ENCODE peak calls at places on chromosomes 5 and 9, in ten cellular contexts. One of them, this sample, is unnamed.

GRCh38 chr5:57937025-57937424 is 454.4 kb upstream of the ACTBL2 start:
- DNase-seq in mesendoderm: no peak
- DNase-seq in stimulated activated CD4-positive, alpha-beta T cell treated with anti-CD3 and anti-CD28 coated beads, Interleukin-12 subunit alpha, Interleukin-12 subunit beta, amount 100 ng/mL, for 4 hours: no peak
- DNase-seq in central memory CD4-positive, alpha-beta T cell: no peak
- DNase-seq in HEK293T: no peak
- DNase-seq in HCT116: no peak
- DNase-seq in glomerular endothelial cell: no peak
- DNase-seq in HTR-8/SVneo: no peak
- DNase-seq in mucosa of descending colon: no peak
- DNase-seq in heart left ventricle: no peak
- DNase-seq in this sample: no peak

GRCh38 chr5:5456858-5457257 is 34.4 kb downstream of the ICE1 start:
- DNase-seq in mesendoderm: no peak
- DNase-seq in stimulated activated CD4-positive, alpha-beta T cell treated with anti-CD3 and anti-CD28 coated beads, Interleukin-12 subunit alpha, Interleukin-12 subunit beta, amount 100 ng/mL, for 4 hours: no peak
- DNase-seq in central memory CD4-positive, alpha-beta T cell: no peak
- DNase-seq in HEK293T: no peak
- DNase-seq in HCT116: no peak
- DNase-seq in glomerular endothelial cell: no peak
- DNase-seq in HTR-8/SVneo: no peak
- DNase-seq in mucosa of descending colon: no peak
- DNase-seq in heart left ventricle: no peak
- DNase-seq in this sample: no peak

GRCh38 chr9:40928803-40929487 is 199.5 kb downstream of the FOXD4L6 start:
- DNase-seq in mesendoderm: no peak
- DNase-seq in stimulated activated CD4-positive, alpha-beta T cell treated with anti-CD3 and anti-CD28 coated beads, Interleukin-12 subunit alpha, Interleukin-12 subunit beta, amount 100 ng/mL, for 4 hours: no peak
- DNase-seq in central memory CD4-positive, alpha-beta T cell: no peak
- DNase-seq in HEK293T: no peak
- DNase-seq in HCT116: no peak
- DNase-seq in glomerular endothelial cell: no peak
- DNase-seq in HTR-8/SVneo: no peak
- DNase-seq in mucosa of descending colon: no peak
- DNase-seq in heart left ventricle: no peak
- DNase-seq in this sample: no peak

GRCh38 chr5:56457887-56458451 is 224.8 kb upstream of the ANKRD55 start:
- DNase-seq in mesendoderm: no peak
- DNase-seq in stimulated activated CD4-positive, alpha-beta T cell treated with anti-CD3 and anti-CD28 coated beads, Interleukin-12 subunit alpha, Interleukin-12 subunit beta, amount 100 ng/mL, for 4 hours: no peak
- DNase-seq in central memory CD4-positive, alpha-beta T cell: no peak
- DNase-seq in HEK293T: no peak
- DNase-seq in HCT116: no peak
- DNase-seq in glomerular endothelial cell: no peak
- DNase-seq in HTR-8/SVneo: no peak
- DNase-seq in mucosa of descending colon: no peak
- DNase-seq in heart left ventricle: peak; percentile 42
- DNase-seq in this sample: no peak

GRCh38 chr9:91740713-91741112 is 209.3 kb downstream of the ROR2 start:
- DNase-seq in mesendoderm: peak; percentile 32
- DNase-seq in stimulated activated CD4-positive, alpha-beta T cell treated with anti-CD3 and anti-CD28 coated beads, Interleukin-12 subunit alpha, Interleukin-12 subunit beta, amount 100 ng/mL, for 4 hours: no peak
- DNase-seq in central memory CD4-positive, alpha-beta T cell: no peak
- DNase-seq in HEK293T: no peak
- DNase-seq in HCT116: no peak
- DNase-seq in glomerular endothelial cell: no peak
- DNase-seq in HTR-8/SVneo: peak; percentile 11
- DNase-seq in mucosa of descending colon: peak; percentile 57
- DNase-seq in heart left ventricle: peak; percentile 47
- DNase-seq in this sample: no peak

GRCh38 chr9:75063556-75064305 is 24.2 kb downstream of the NMRK1 start:
- DNase-seq in mesendoderm: no peak
- DNase-seq in stimulated activated CD4-positive, alpha-beta T cell treated with anti-CD3 and anti-CD28 coated beads, Interleukin-12 subunit alpha, Interleukin-12 subunit beta, amount 100 ng/mL, for 4 hours: no peak
- DNase-seq in central memory CD4-positive, alpha-beta T cell: no peak
- DNase-seq in HEK293T: no peak
- DNase-seq in HCT116: no peak
- DNase-seq in glomerular endothelial cell: no peak
- DNase-seq in HTR-8/SVneo: no peak
- DNase-seq in mucosa of descending colon: no peak
- DNase-seq in heart left ventricle: no peak
- DNase-seq in this sample: no peak

GRCh38 chr5:95901676-95902646 is 59.7 kb downstream of the ELL2 start:
- DNase-seq in mesendoderm: peak; percentile 28
- DNase-seq in stimulated activated CD4-positive, alpha-beta T cell treated with anti-CD3 and anti-CD28 coated beads, Interleukin-12 subunit alpha, Interleukin-12 subunit beta, amount 100 ng/mL, for 4 hours: no peak
- DNase-seq in central memory CD4-positive, alpha-beta T cell: no peak
- DNase-seq in HEK293T: no peak
- DNase-seq in HCT116: peak; percentile 34
- DNase-seq in glomerular endothelial cell: no peak
- DNase-seq in HTR-8/SVneo: peak; percentile 10
- DNase-seq in mucosa of descending colon: no peak
- DNase-seq in heart left ventricle: no peak
- DNase-seq in this sample: no peak

GRCh38 chr9:106482733-106483132 is 380.2 kb upstream of the ZNF462 start:
- DNase-seq in mesendoderm: peak; percentile 42
- DNase-seq in stimulated activated CD4-positive, alpha-beta T cell treated with anti-CD3 and anti-CD28 coated beads, Interleukin-12 subunit alpha, Interleukin-12 subunit beta, amount 100 ng/mL, for 4 hours: no peak
- DNase-seq in central memory CD4-positive, alpha-beta T cell: no peak
- DNase-seq in HEK293T: no peak
- DNase-seq in HCT116: no peak
- DNase-seq in glomerular endothelial cell: no peak
- DNase-seq in HTR-8/SVneo: no peak
- DNase-seq in mucosa of descending colon: no peak
- DNase-seq in heart left ventricle: no peak
- DNase-seq in this sample: no peak

GRCh38 chr5:178428341-178429155 is 161.6 kb downstream of the COL23A1 start:
- DNase-seq in mesendoderm: no peak
- DNase-seq in stimulated activated CD4-positive, alpha-beta T cell treated with anti-CD3 and anti-CD28 coated beads, Interleukin-12 subunit alpha, Interleukin-12 subunit beta, amount 100 ng/mL, for 4 hours: no peak
- DNase-seq in central memory CD4-positive, alpha-beta T cell: no peak
- DNase-seq in HEK293T: no peak
- DNase-seq in HCT116: no peak
- DNase-seq in glomerular endothelial cell: no peak
- DNase-seq in HTR-8/SVneo: no peak
- DNase-seq in mucosa of descending colon: no peak
- DNase-seq in heart left ventricle: peak; percentile 85
- DNase-seq in this sample: no peak

GRCh38 chr9:34124103-34124502 is 2.4 kb downstream of the DCAF12 start:
- DNase-seq in mesendoderm: no peak
- DNase-seq in stimulated activated CD4-positive, alpha-beta T cell treated with anti-CD3 and anti-CD28 coated beads, Interleukin-12 subunit alpha, Interleukin-12 subunit beta, amount 100 ng/mL, for 4 hours: no peak
- DNase-seq in central memory CD4-positive, alpha-beta T cell: no peak
- DNase-seq in HEK293T: no peak
- DNase-seq in HCT116: no peak
- DNase-seq in glomerular endothelial cell: no peak
- DNase-seq in HTR-8/SVneo: no peak
- DNase-seq in mucosa of descending colon: no peak
- DNase-seq in heart left ventricle: no peak
- DNase-seq in this sample: no peak

GRCh38 chr5:158943057-158943456 is 156.7 kb downstream of the EBF1 start:
- DNase-seq in mesendoderm: no peak
- DNase-seq in stimulated activated CD4-positive, alpha-beta T cell treated with anti-CD3 and anti-CD28 coated beads, Interleukin-12 subunit alpha, Interleukin-12 subunit beta, amount 100 ng/mL, for 4 hours: no peak
- DNase-seq in central memory CD4-positive, alpha-beta T cell: no peak
- DNase-seq in HEK293T: no peak
- DNase-seq in HCT116: peak; percentile 16
- DNase-seq in glomerular endothelial cell: no peak
- DNase-seq in HTR-8/SVneo: peak; percentile 19
- DNase-seq in mucosa of descending colon: no peak
- DNase-seq in heart left ventricle: peak; percentile 48
- DNase-seq in this sample: no peak

This sample was measured in activated effector memory CD4-positive, alpha-beta T cell treated with Interleukin-2 at 50 U/mL for 16 hours.